ENCODE peak calls at places on chromosomes 2 and 18, in eight cellular contexts. P, H, Z, N, R, A, W and B are unnamed samples.

GRCh38 chr2:204574473-204574872 is 29.2 kb downstream of the PARD3B start:
- DNase-seq in A (no peak), Z (no peak), N (no peak), P (no peak), H (no peak), W (no peak), R (no peak), B (no peak)

GRCh38 chr18:3340015-3340681 is 78.2 kb downstream of the MYL12B start:
- DNase-seq in R (peak), Z (peak), W (no peak), N (no peak), P (no peak), H (no peak), A (no peak), B (no peak)

GRCh38 chr2:164920430-164920829 is 34.9 kb downstream of the SLC38A11 start:
- DNase-seq in P (no peak), R (no peak), N (peak), A (no peak), H (peak), Z (peak), W (no peak), B (peak)

GRCh38 chr2:171923206-171923605 is 945 bp downstream of the HAT1 start:
- DNase-seq in A (no peak), R (peak), H (peak), P (no peak), N (peak), Z (peak), W (no peak), B (no peak)

GRCh38 chr2:232537079-232537478 is 2.4 kb upstream of the CHRNG start:
- DNase-seq in A (no peak), P (no peak), W (no peak), N (no peak), Z (no peak), H (no peak), R (peak), B (no peak)

GRCh38 chr2:74261204-74261864 is 62.9 kb downstream of the MTHFD2 start:
- DNase-seq in A (peak), Z (peak), N (no peak), P (no peak), R (no peak), H (peak), W (no peak), B (no peak)

GRCh38 chr18:44185981-44186380 is 494.7 kb upstream of the SETBP1 start:
- DNase-seq in Z (peak), H (no peak), N (no peak), A (no peak), P (no peak), R (no peak), W (no peak), B (peak)

GRCh38 chr2:134845719-134846118 is 7.3 kb downstream of the ACMSD start:
- DNase-seq in P (no peak), N (no peak), R (no peak), H (peak), Z (peak), A (no peak), W (no peak), B (peak)

GRCh38 chr2:62586981-62587380 is 81.0 kb upstream of the TMEM17 start:
- DNase-seq in Z (peak), R (no peak), H (no peak), N (no peak), W (no peak), P (no peak), A (no peak), B (peak)

GRCh38 chr2:85394256-85394655 is 15.9 kb downstream of the CAPG start:
- DNase-seq in P (peak), W (no peak), H (no peak), Z (no peak), R (no peak), N (no peak), A (no peak), B (no peak)

GRCh38 chr18:71239111-71239624 is 950.3 kb downstream of the SOCS6 start:
- DNase-seq in W (no peak), Z (no peak), P (no peak), R (no peak), A (no peak), N (no peak), H (no peak), B (no peak)

GRCh38 chr18:32301976-32302743 is 112.3 kb downstream of the MEP1B start:
- DNase-seq in Z (peak), A (no peak), P (no peak), N (peak), W (no peak), H (peak), R (no peak), B (peak)

GRCh38 chr2:1052671-1053270 is 102.1 kb downstream of the SNTG2 start:
- DNase-seq in P (no peak), Z (peak), A (no peak), H (no peak), R (no peak), N (no peak), W (no peak), B (no peak)

GRCh38 chr2:238754259-238754658 is 93.6 kb upstream of the TWIST2 start:
- DNase-seq in R (peak), A (no peak), P (no peak), N (no peak), H (no peak), W (no peak), Z (no peak), B (no peak)